ENCODE peak calls at places on chromosome 4, in six cellular contexts. One of them, this sample, is unnamed.

GRCh38 chr4:145907363-145907762 is 31.3 kb downstream of the ZNF827 start:
- DNase-seq in body of pancreas: no peak
- DNase-seq in AG10803: peak
- DNase-seq in CD8-positive, alpha-beta T cell: no peak
- DNase-seq in left ventricle myocardium inferior: no peak
- DNase-seq in neural progenitor cell: no peak
- DNase-seq in this sample: no peak

GRCh38 chr4:7466904-7467303 is 32.2 kb upstream of the PSAPL1 start:
- DNase-seq in left ventricle myocardium inferior: no peak
- DNase-seq in CD8-positive, alpha-beta T cell: no peak
- DNase-seq in neural progenitor cell: no peak
- DNase-seq in AG10803: no peak
- DNase-seq in body of pancreas: no peak
- DNase-seq in this sample: no peak

GRCh38 chr4:94678896-94679295 is 78.9 kb upstream of the BMPR1B start:
- DNase-seq in CD8-positive, alpha-beta T cell: no peak
- DNase-seq in left ventricle myocardium inferior: no peak
- DNase-seq in body of pancreas: no peak
- DNase-seq in neural progenitor cell: no peak
- DNase-seq in AG10803: peak
- DNase-seq in this sample: no peak

GRCh38 chr4:151052785-151053184 is 37.7 kb upstream of the LRBA start:
- DNase-seq in left ventricle myocardium inferior: no peak
- DNase-seq in CD8-positive, alpha-beta T cell: no peak
- DNase-seq in neural progenitor cell: no peak
- DNase-seq in body of pancreas: no peak
- DNase-seq in AG10803: no peak
- DNase-seq in this sample: no peak

GRCh38 chr4:109233585-109233984 is 68.9 kb downstream of the COL25A1 start:
- DNase-seq in neural progenitor cell: no peak
- DNase-seq in left ventricle myocardium inferior: no peak
- DNase-seq in AG10803: no peak
- DNase-seq in CD8-positive, alpha-beta T cell: no peak
- DNase-seq in body of pancreas: no peak
- DNase-seq in this sample: no peak

GRCh38 chr4:52870225-52870624 is 8.1 kb downstream of the RASL11B start:
- DNase-seq in left ventricle myocardium inferior: peak
- DNase-seq in AG10803: no peak
- DNase-seq in neural progenitor cell: no peak
- DNase-seq in CD8-positive, alpha-beta T cell: no peak
- DNase-seq in body of pancreas: no peak
- DNase-seq in this sample: no peak

GRCh38 chr4:145436793-145437192 is 44.9 kb upstream of the SMAD1 start:
- DNase-seq in body of pancreas: no peak
- DNase-seq in AG10803: no peak
- DNase-seq in left ventricle myocardium inferior: no peak
- DNase-seq in CD8-positive, alpha-beta T cell: no peak
- DNase-seq in neural progenitor cell: no peak
- DNase-seq in this sample: no peak

GRCh38 chr4:105474110-105474518 is 252 bp upstream of the PPA2 start:
- DNase-seq in CD8-positive, alpha-beta T cell: peak
- DNase-seq in neural progenitor cell: no peak
- DNase-seq in AG10803: peak
- DNase-seq in body of pancreas: no peak
- DNase-seq in left ventricle myocardium inferior: peak
- DNase-seq in this sample: no peak

GRCh38 chr4:100306018-100306417 is 115.8 kb upstream of the DDIT4L start:
- DNase-seq in left ventricle myocardium inferior: no peak
- DNase-seq in neural progenitor cell: no peak
- DNase-seq in AG10803: peak
- DNase-seq in CD8-positive, alpha-beta T cell: no peak
- DNase-seq in body of pancreas: no peak
- DNase-seq in this sample: no peak

GRCh38 chr4:86453044-86453501 is 93.2 kb upstream of the MAPK10 start:
- DNase-seq in CD8-positive, alpha-beta T cell: no peak
- DNase-seq in AG10803: no peak
- DNase-seq in left ventricle myocardium inferior: peak
- DNase-seq in body of pancreas: peak
- DNase-seq in neural progenitor cell: no peak
- DNase-seq in this sample: no peak

GRCh38 chr4:76219299-76220055 is 5.9 kb upstream of the SCARB2 start:
- DNase-seq in left ventricle myocardium inferior: no peak
- DNase-seq in AG10803: peak
- DNase-seq in body of pancreas: peak
- DNase-seq in CD8-positive, alpha-beta T cell: no peak
- DNase-seq in neural progenitor cell: no peak
- DNase-seq in this sample: no peak

GRCh38 chr4:76579596-76580375 is 144.8 kb downstream of the SHROOM3 start:
- DNase-seq in body of pancreas: no peak
- DNase-seq in CD8-positive, alpha-beta T cell: no peak
- DNase-seq in left ventricle myocardium inferior: no peak
- DNase-seq in AG10803: no peak
- DNase-seq in neural progenitor cell: no peak
- DNase-seq in this sample: no peak

GRCh38 chr4:186953601-186954260 is 230.1 kb upstream of the FAT1 start:
- DNase-seq in left ventricle myocardium inferior: no peak
- DNase-seq in neural progenitor cell: no peak
- DNase-seq in body of pancreas: no peak
- DNase-seq in AG10803: peak
- DNase-seq in CD8-positive, alpha-beta T cell: no peak
- DNase-seq in this sample: no peak

GRCh38 chr4:75736862-75737261 is 12.5 kb downstream of the USO1 start:
- DNase-seq in neural progenitor cell: no peak
- DNase-seq in body of pancreas: no peak
- DNase-seq in AG10803: peak
- DNase-seq in left ventricle myocardium inferior: no peak
- DNase-seq in CD8-positive, alpha-beta T cell: no peak
- DNase-seq in this sample: no peak

GRCh38 chr4:53821179-53821851 is 230.0 kb upstream of the LNX1 start:
- DNase-seq in AG10803: no peak
- DNase-seq in CD8-positive, alpha-beta T cell: no peak
- DNase-seq in left ventricle myocardium inferior: no peak
- DNase-seq in body of pancreas: no peak
- DNase-seq in neural progenitor cell: no peak
- DNase-seq in this sample: no peak

GRCh38 chr4:87029356-87029755 is 94.5 kb downstream of the AFF1 start:
- DNase-seq in left ventricle myocardium inferior: no peak
- DNase-seq in body of pancreas: peak
- DNase-seq in AG10803: no peak
- DNase-seq in CD8-positive, alpha-beta T cell: no peak
- DNase-seq in neural progenitor cell: no peak
- DNase-seq in this sample: no peak

GRCh38 chr4:139184129-139184528 is 7.1 kb upstream of the ELF2 start:
- DNase-seq in body of pancreas: no peak
- DNase-seq in neural progenitor cell: no peak
- DNase-seq in AG10803: peak
- DNase-seq in CD8-positive, alpha-beta T cell: no peak
- DNase-seq in left ventricle myocardium inferior: no peak
- DNase-seq in this sample: no peak

GRCh38 chr4:138639018-138639876 is 376.3 kb upstream of the NOCT start:
- DNase-seq in neural progenitor cell: no peak
- DNase-seq in CD8-positive, alpha-beta T cell: no peak
- DNase-seq in body of pancreas: no peak
- DNase-seq in left ventricle myocardium inferior: no peak
- DNase-seq in AG10803: peak
- DNase-seq in this sample: no peak

GRCh38 chr4:157220026-157220881 is at the start of gene GRIA2:
- DNase-seq in body of pancreas: peak
- DNase-seq in neural progenitor cell: peak
- DNase-seq in CD8-positive, alpha-beta T cell: no peak
- DNase-seq in AG10803: peak
- DNase-seq in left ventricle myocardium inferior: no peak
- DNase-seq in this sample: peak

GRCh38 chr4:121189811-121190210 is 25.7 kb upstream of the TNIP3 start:
- DNase-seq in CD8-positive, alpha-beta T cell: peak
- DNase-seq in left ventricle myocardium inferior: no peak
- DNase-seq in AG10803: no peak
- DNase-seq in body of pancreas: no peak
- DNase-seq in neural progenitor cell: no peak
- DNase-seq in this sample: no peak

GRCh38 chr4:3404546-3404945 is 37.2 kb upstream of the HGFAC start:
- DNase-seq in left ventricle myocardium inferior: no peak
- DNase-seq in body of pancreas: no peak
- DNase-seq in CD8-positive, alpha-beta T cell: no peak
- DNase-seq in neural progenitor cell: no peak
- DNase-seq in AG10803: no peak
- DNase-seq in this sample: no peak

DNA sequence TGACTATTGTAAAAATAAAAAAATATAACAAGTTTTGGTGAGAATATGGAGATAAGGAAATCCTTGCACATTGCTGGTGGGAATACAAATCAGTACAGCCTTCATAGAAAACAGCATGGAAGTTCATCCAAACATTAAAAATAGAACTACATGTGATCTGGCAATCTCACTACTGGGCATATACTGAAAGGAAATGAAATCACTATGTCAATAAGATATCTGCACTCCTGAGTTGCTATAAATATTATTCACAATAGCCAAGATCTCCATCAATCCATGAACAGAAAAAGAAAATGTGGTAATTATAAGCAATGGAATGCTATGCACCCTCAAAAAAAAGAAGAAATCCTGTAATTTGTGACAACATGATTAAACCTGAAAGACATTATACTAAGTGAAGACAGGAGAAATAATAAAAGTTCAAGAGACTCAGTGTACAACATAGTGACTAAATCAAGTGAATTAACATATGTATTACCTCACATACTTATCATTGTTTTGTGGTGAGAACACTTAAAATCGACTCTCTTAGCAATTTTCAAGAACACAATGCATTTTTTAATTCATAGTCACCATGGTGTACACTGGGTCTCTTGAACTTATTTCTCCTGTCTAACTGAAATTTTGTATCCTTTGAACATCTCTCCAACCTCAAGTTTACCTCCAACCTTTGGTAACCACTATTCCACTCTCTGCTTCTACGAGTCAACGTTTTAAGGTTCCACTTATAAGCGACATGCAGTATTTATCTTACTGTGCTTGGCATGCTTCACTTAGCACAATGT is 1703.7 kb upstream of the AGA start:
- DNase-seq in left ventricle myocardium inferior: no peak
- DNase-seq in AG10803: no peak
- DNase-seq in CD8-positive, alpha-beta T cell: no peak
- DNase-seq in neural progenitor cell: no peak
- DNase-seq in body of pancreas: no peak
- DNase-seq in this sample: no peak
- TF ChIP-seq CTCF in left ventricle myocardium inferior: no peak
- TF ChIP-seq CTCF in AG10803: no peak
- TF ChIP-seq CTCF in CD8-positive, alpha-beta T cell: no peak
- TF ChIP-seq CTCF in neural progenitor cell: no peak
- TF ChIP-seq CTCF in body of pancreas: no peak
- TF ChIP-seq CTCF in this sample: no peak

DNA sequence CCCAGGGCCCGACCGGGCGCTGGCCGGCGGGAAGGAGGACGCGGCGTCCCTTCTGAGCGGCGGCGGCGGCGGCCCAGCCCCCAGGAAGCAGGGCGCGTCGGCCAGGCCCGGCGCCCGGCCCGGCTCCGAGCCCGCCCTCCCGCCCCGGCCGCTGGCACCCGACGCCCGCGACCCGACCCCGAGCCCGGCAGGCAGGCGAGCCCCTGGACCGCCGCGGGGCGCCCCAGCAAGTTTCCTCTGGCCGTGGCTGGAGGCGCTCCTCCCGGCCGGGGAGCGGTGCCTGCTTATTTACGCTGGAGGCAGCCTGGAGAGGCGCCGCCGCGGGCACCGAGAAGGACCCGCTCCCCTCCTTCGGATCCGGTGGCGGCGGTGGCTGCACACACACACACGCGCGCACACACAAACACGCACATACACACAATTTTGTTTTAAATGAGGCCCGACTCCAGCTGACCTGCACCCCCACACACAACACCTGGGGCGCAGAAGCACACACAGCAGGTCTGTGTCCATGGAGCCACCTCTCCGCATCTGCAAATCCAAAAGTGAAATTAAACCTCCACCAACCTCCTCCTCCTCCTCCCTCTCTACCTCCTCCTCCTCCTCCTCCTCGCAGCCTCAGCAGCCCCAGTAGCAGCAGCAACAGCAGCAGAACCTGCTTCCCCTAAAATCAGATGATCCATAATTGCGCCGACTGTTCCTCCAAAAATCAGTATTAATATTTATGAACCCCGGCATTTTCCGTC is 662 bp downstream of the IRF2 start:
- DNase-seq in AG10803: peak
- DNase-seq in neural progenitor cell: peak
- DNase-seq in left ventricle myocardium inferior: peak
- DNase-seq in CD8-positive, alpha-beta T cell: peak
- DNase-seq in body of pancreas: peak
- DNase-seq in this sample: peak
- TF ChIP-seq CTCF in AG10803: no peak
- TF ChIP-seq CTCF in neural progenitor cell: no peak
- TF ChIP-seq CTCF in left ventricle myocardium inferior: no peak
- TF ChIP-seq CTCF in CD8-positive, alpha-beta T cell: no peak
- TF ChIP-seq CTCF in body of pancreas: no peak
- TF ChIP-seq CTCF in this sample: no peak

DNA sequence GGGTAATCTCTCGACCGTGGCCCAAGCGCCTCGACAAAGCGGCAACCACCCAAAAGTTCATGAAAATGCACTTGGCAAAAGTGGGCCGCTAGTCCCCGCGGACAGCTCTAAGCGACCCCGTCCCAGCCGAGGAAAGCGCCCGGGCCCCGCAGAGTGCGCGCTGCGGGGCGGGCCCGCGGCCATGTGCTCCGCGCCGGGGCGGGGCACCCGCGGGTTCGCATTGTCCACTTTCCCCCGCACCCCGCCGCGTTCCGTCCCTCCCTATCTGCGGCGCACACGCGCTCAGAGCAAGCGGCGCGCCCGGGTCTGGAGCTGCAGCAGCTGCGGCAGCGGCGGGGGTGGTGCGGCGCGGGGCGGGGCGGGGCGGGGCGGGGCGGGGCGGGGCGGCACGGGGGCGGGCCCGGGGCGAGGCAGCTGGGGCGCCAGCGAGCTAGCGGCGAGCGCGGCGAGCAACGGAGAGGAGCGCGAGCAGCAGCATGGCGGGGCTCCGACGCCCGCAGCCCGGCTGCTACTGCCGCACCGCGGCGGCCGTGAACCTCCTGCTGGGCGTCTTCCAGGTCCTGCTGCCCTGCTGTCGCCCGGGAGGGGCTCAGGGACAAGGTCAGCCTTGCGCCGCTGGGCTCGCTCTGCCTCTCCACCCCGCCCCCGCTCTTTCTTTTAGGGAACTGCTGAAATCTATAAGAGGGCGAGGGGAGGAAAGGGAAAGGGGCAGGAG is at the start of gene TMEM131L:
- DNase-seq in left ventricle myocardium inferior: peak
- DNase-seq in CD8-positive, alpha-beta T cell: peak
- DNase-seq in body of pancreas: peak
- DNase-seq in neural progenitor cell: peak
- DNase-seq in AG10803: peak
- DNase-seq in this sample: peak
- TF ChIP-seq CTCF in left ventricle myocardium inferior: peak
- TF ChIP-seq CTCF in CD8-positive, alpha-beta T cell: peak
- TF ChIP-seq CTCF in body of pancreas: peak
- TF ChIP-seq CTCF in neural progenitor cell: peak
- TF ChIP-seq CTCF in AG10803: no peak
- TF ChIP-seq CTCF in this sample: peak

DNA sequence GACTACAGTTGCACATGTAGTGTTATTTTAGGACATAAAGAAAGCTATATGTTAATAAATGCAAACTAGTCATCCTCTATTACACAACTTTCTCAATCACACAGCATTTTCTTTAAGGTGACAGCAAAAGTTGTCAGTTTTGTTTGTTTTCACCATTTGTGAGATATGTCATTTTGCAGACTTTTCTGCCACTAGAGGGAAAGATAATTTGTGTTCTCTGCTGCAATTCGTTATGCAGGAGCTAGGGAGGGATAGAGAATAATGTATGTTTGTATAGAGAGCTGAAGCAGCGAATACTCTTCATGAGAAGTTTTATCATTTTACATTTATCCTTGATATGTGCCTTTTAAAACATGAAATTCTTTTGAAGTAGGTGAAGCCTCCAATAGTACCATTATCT is 670.6 kb upstream of the ATOH1 start:
- DNase-seq in left ventricle myocardium inferior: no peak
- DNase-seq in AG10803: no peak
- DNase-seq in CD8-positive, alpha-beta T cell: no peak
- DNase-seq in body of pancreas: no peak
- DNase-seq in neural progenitor cell: no peak
- DNase-seq in this sample: no peak
- TF ChIP-seq CTCF in left ventricle myocardium inferior: no peak
- TF ChIP-seq CTCF in AG10803: no peak
- TF ChIP-seq CTCF in CD8-positive, alpha-beta T cell: no peak
- TF ChIP-seq CTCF in body of pancreas: no peak
- TF ChIP-seq CTCF in neural progenitor cell: peak
- TF ChIP-seq CTCF in this sample: peak

This sample was measured in progenitor cell of endocrine pancreas.